ENCODE peak calls at places on chromosome 3, in five cellular contexts. X is ovary, C is heart right ventricle, L is GM23248, J is mesendoderm. N is an unnamed sample.

GRCh38 chr3:30943206-30943605 is 48.7 kb upstream of the GADL1 start:
- DNase-seq in L (peak; percentile 24), J (no peak), X (no peak), C (no peak), N (no peak)

GRCh38 chr3:89145995-89146394 is 38.6 kb downstream of the EPHA3 start:
- DNase-seq in C (no peak), X (no peak), L (peak; percentile 95), J (peak; percentile 40), N (no peak)

GRCh38 chr3:51792206-51792605 is 13.2 kb upstream of the IQCF6 start:
- DNase-seq in J (no peak), X (no peak), L (no peak), C (no peak), N (no peak)

GRCh38 chr3:58529516-58530353 is 7.3 kb downstream of the ACOX2 start:
- DNase-seq in L (peak; percentile 28), X (no peak), J (peak; percentile 88), C (no peak), N (no peak)

GRCh38 chr3:111846717-111847116 is 12.3 kb upstream of the PHLDB2 start:
- DNase-seq in X (no peak), J (no peak), C (no peak), L (peak; percentile 92), N (no peak)

GRCh38 chr3:164450276-164450905 is 627.9 kb downstream of the SI start:
- DNase-seq in J (no peak), C (no peak), X (no peak), L (peak; percentile 51), N (no peak)

GRCh38 chr3:151468284-151468917 is 7.5 kb upstream of the IGSF10 start:
- DNase-seq in L (peak; percentile 69), X (no peak), C (no peak), J (peak; percentile 83), N (no peak)

GRCh38 chr3:170632780-170633179 is 46.9 kb upstream of the SLC7A14 start:
- DNase-seq in L (peak; percentile 33), C (no peak), X (no peak), J (no peak), N (no peak)

GRCh38 chr3:18837137-18837536 is 311.2 kb upstream of the KCNH8 start:
- DNase-seq in X (no peak), L (no peak), J (peak; percentile 82), C (no peak), N (no peak)

GRCh38 chr3:42749025-42749752 is 23.9 kb downstream of the CCDC13 start:
- DNase-seq in L (no peak), X (no peak), J (no peak), C (no peak), N (peak; percentile 10)

GRCh38 chr3:172272699-172273098 is 175.6 kb downstream of the GHSR start:
- DNase-seq in L (peak; percentile 68), J (no peak), X (no peak), C (no peak), N (no peak)

GRCh38 chr3:61956236-61956635 is 394.9 kb downstream of the PTPRG start:
- DNase-seq in C (no peak), J (no peak), X (no peak), L (peak; percentile 88), N (no peak)
- H3K4me1 ChIP-seq in C (peaks cover 13% of the 10 kb centered on the region), J (peaks cover 13% of the 10 kb centered on the region), X (no peaks in the 10 kb centered on the region), L (peaks cover 37% of the 10 kb centered on the region), N (no peaks in the 10 kb centered on the region)

GRCh38 chr3:55118453-55118852 is 190.6 kb upstream of the LRTM1 start:
- DNase-seq in X (no peak), J (no peak), C (no peak), L (no peak), N (no peak)
- H3K4me1 ChIP-seq in X (no peaks in the 10 kb centered on the region), J (no peaks in the 10 kb centered on the region), C (no peaks in the 10 kb centered on the region), L (no peaks in the 10 kb centered on the region), N (no peaks in the 10 kb centered on the region)

GRCh38 chr3:156676467-156677119 is 2.2 kb downstream of the TIPARP start:
- DNase-seq in C (no peak), X (no peak), L (peak; percentile 71), J (no peak), N (no peak)
- H3K4me1 ChIP-seq in C (peaks cover 52% of the 10 kb centered on the region), X (peaks cover 8% of the 10 kb centered on the region), L (peaks cover 45% of the 10 kb centered on the region), J (peaks cover 2% of the 10 kb centered on the region), N (peaks cover 4% of the 10 kb centered on the region)

DNA sequence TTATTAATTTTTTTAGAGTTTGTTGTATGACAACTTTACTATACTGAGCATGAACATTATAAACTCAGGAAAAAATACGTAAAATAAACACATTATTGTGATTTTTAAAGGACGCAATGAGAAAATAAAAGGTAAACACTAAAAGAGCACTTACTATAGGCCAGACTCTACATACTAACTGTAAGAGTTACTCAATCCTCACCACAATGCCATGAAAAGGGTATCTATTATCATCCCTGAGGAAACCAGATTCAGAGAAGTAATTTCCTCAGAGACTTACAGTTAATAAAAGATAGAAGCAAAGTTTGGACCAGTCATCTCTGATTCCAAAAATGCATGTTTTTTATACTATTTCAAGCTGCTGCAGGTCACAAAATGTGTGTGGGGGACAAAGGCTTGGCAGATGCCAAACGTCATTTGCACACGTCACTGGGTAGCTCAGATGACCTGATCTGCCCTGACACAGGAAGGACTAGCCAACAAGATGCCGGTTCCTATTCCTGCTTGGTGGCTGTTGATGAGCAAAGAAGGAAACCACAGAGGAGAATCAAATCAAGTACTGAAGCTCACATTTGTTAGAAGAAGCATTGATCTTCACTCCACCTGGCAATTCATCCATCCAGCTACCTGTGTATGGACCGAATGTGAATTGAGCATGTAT is 42.3 kb downstream of the KLHL6 start:
- DNase-seq in L (no peak), C (no peak), J (no peak), X (no peak), N (no peak)
- H3K4me1 ChIP-seq in L (no peaks in the 10 kb centered on the region), C (peaks cover 12% of the 10 kb centered on the region), J (no peaks in the 10 kb centered on the region), X (peaks cover 13% of the 10 kb centered on the region), N (no peaks in the 10 kb centered on the region)

N was measured in uterus.